ENCODE peak calls at places on chromosomes 7 and 10, in nine cellular contexts. One of them, this sample, is unnamed.
A peak's percentile ranks its signal among the peaks of the same experiment; 100 is the strongest.

GRCh38 chr7:143012409-143012808 is 14.5 kb downstream of the OR9A2 start:
- DNase-seq in activated CD8-positive, alpha-beta T cell treated with anti-CD3 and anti-CD28 coated beads, Interleukin-2, amount 10 ng/mL, durations not matched to agents 7 days and 5 days: no peak
- DNase-seq in NCI-H1694 treated with DMSO at 0.1 percent for 48 hours: no peak
- DNase-seq in stimulated activated CD4-positive, alpha-beta T cell treated with anti-CD3 and anti-CD28 coated beads, Interleukin-4, amount 100 ng/mL, for 24 hours: no peak
- DNase-seq in NCI-H2107: no peak
- DNase-seq in amniotic stem cell: no peak
- DNase-seq in adipocyte: no peak
- DNase-seq in GM10248: no peak
- DNase-seq in NCI-H226: no peak
- DNase-seq in this sample: no peak

GRCh38 chr7:137836113-137836509 is 10.7 kb downstream of the DGKI start:
- DNase-seq in activated CD8-positive, alpha-beta T cell treated with anti-CD3 and anti-CD28 coated beads, Interleukin-2, amount 10 ng/mL, durations not matched to agents 7 days and 5 days: no peak
- DNase-seq in NCI-H1694 treated with DMSO at 0.1 percent for 48 hours: no peak
- DNase-seq in stimulated activated CD4-positive, alpha-beta T cell treated with anti-CD3 and anti-CD28 coated beads, Interleukin-4, amount 100 ng/mL, for 24 hours: no peak
- DNase-seq in NCI-H2107: no peak
- DNase-seq in amniotic stem cell: no peak
- DNase-seq in adipocyte: peak; percentile 57
- DNase-seq in GM10248: no peak
- DNase-seq in NCI-H226: no peak
- DNase-seq in this sample: no peak

GRCh38 chr10:32461203-32461602 is 15.3 kb downstream of the CCDC7 start:
- DNase-seq in activated CD8-positive, alpha-beta T cell treated with anti-CD3 and anti-CD28 coated beads, Interleukin-2, amount 10 ng/mL, durations not matched to agents 7 days and 5 days: no peak
- DNase-seq in NCI-H1694 treated with DMSO at 0.1 percent for 48 hours: no peak
- DNase-seq in stimulated activated CD4-positive, alpha-beta T cell treated with anti-CD3 and anti-CD28 coated beads, Interleukin-4, amount 100 ng/mL, for 24 hours: no peak
- DNase-seq in NCI-H2107: no peak
- DNase-seq in amniotic stem cell: no peak
- DNase-seq in adipocyte: no peak
- DNase-seq in GM10248: no peak
- DNase-seq in NCI-H226: no peak
- DNase-seq in this sample: no peak

GRCh38 chr7:101308245-101309085 is 13.1 kb downstream of the IFT22 start:
- DNase-seq in activated CD8-positive, alpha-beta T cell treated with anti-CD3 and anti-CD28 coated beads, Interleukin-2, amount 10 ng/mL, durations not matched to agents 7 days and 5 days: peak; percentile 50
- DNase-seq in NCI-H1694 treated with DMSO at 0.1 percent for 48 hours: no peak
- DNase-seq in stimulated activated CD4-positive, alpha-beta T cell treated with anti-CD3 and anti-CD28 coated beads, Interleukin-4, amount 100 ng/mL, for 24 hours: peak; percentile 53
- DNase-seq in NCI-H2107: no peak
- DNase-seq in amniotic stem cell: no peak
- DNase-seq in adipocyte: peak; percentile 56
- DNase-seq in GM10248: no peak
- DNase-seq in NCI-H226: no peak
- DNase-seq in this sample: peak; percentile 43

GRCh38 chr7:95026018-95026417 is 118.6 kb downstream of the PPP1R9A start:
- DNase-seq in activated CD8-positive, alpha-beta T cell treated with anti-CD3 and anti-CD28 coated beads, Interleukin-2, amount 10 ng/mL, durations not matched to agents 7 days and 5 days: no peak
- DNase-seq in NCI-H1694 treated with DMSO at 0.1 percent for 48 hours: no peak
- DNase-seq in stimulated activated CD4-positive, alpha-beta T cell treated with anti-CD3 and anti-CD28 coated beads, Interleukin-4, amount 100 ng/mL, for 24 hours: no peak
- DNase-seq in NCI-H2107: no peak
- DNase-seq in amniotic stem cell: no peak
- DNase-seq in adipocyte: no peak
- DNase-seq in GM10248: no peak
- DNase-seq in NCI-H226: no peak
- DNase-seq in this sample: no peak

GRCh38 chr10:6678211-6678803 is 98.2 kb upstream of the PRKCQ start:
- DNase-seq in activated CD8-positive, alpha-beta T cell treated with anti-CD3 and anti-CD28 coated beads, Interleukin-2, amount 10 ng/mL, durations not matched to agents 7 days and 5 days: peak; percentile 76
- DNase-seq in NCI-H1694 treated with DMSO at 0.1 percent for 48 hours: no peak
- DNase-seq in stimulated activated CD4-positive, alpha-beta T cell treated with anti-CD3 and anti-CD28 coated beads, Interleukin-4, amount 100 ng/mL, for 24 hours: peak; percentile 70
- DNase-seq in NCI-H2107: no peak
- DNase-seq in amniotic stem cell: no peak
- DNase-seq in adipocyte: peak; percentile 56
- DNase-seq in GM10248: peak; percentile 27
- DNase-seq in NCI-H226: no peak
- DNase-seq in this sample: peak; percentile 67

GRCh38 chr7:149021725-149022062 is 6.6 kb downstream of the PDIA4 start:
- DNase-seq in activated CD8-positive, alpha-beta T cell treated with anti-CD3 and anti-CD28 coated beads, Interleukin-2, amount 10 ng/mL, durations not matched to agents 7 days and 5 days: no peak
- DNase-seq in NCI-H1694 treated with DMSO at 0.1 percent for 48 hours: no peak
- DNase-seq in stimulated activated CD4-positive, alpha-beta T cell treated with anti-CD3 and anti-CD28 coated beads, Interleukin-4, amount 100 ng/mL, for 24 hours: no peak
- DNase-seq in NCI-H2107: no peak
- DNase-seq in amniotic stem cell: no peak
- DNase-seq in adipocyte: no peak
- DNase-seq in GM10248: no peak
- DNase-seq in NCI-H226: no peak
- DNase-seq in this sample: no peak

GRCh38 chr10:63261496-63261895 is 128.4 kb downstream of the NRBF2 start:
- DNase-seq in activated CD8-positive, alpha-beta T cell treated with anti-CD3 and anti-CD28 coated beads, Interleukin-2, amount 10 ng/mL, durations not matched to agents 7 days and 5 days: no peak
- DNase-seq in NCI-H1694 treated with DMSO at 0.1 percent for 48 hours: no peak
- DNase-seq in stimulated activated CD4-positive, alpha-beta T cell treated with anti-CD3 and anti-CD28 coated beads, Interleukin-4, amount 100 ng/mL, for 24 hours: no peak
- DNase-seq in NCI-H2107: no peak
- DNase-seq in amniotic stem cell: no peak
- DNase-seq in adipocyte: no peak
- DNase-seq in GM10248: peak; percentile 13
- DNase-seq in NCI-H226: no peak
- DNase-seq in this sample: no peak

GRCh38 chr10:126196225-126196624 is 192.1 kb downstream of the ADAM12 start:
- DNase-seq in activated CD8-positive, alpha-beta T cell treated with anti-CD3 and anti-CD28 coated beads, Interleukin-2, amount 10 ng/mL, durations not matched to agents 7 days and 5 days: no peak
- DNase-seq in NCI-H1694 treated with DMSO at 0.1 percent for 48 hours: no peak
- DNase-seq in stimulated activated CD4-positive, alpha-beta T cell treated with anti-CD3 and anti-CD28 coated beads, Interleukin-4, amount 100 ng/mL, for 24 hours: no peak
- DNase-seq in NCI-H2107: no peak
- DNase-seq in amniotic stem cell: no peak
- DNase-seq in adipocyte: no peak
- DNase-seq in GM10248: no peak
- DNase-seq in NCI-H226: no peak
- DNase-seq in this sample: no peak

GRCh38 chr7:7212612-7213011 is 30.3 kb downstream of the C1GALT1 start:
- DNase-seq in activated CD8-positive, alpha-beta T cell treated with anti-CD3 and anti-CD28 coated beads, Interleukin-2, amount 10 ng/mL, durations not matched to agents 7 days and 5 days: no peak
- DNase-seq in NCI-H1694 treated with DMSO at 0.1 percent for 48 hours: no peak
- DNase-seq in stimulated activated CD4-positive, alpha-beta T cell treated with anti-CD3 and anti-CD28 coated beads, Interleukin-4, amount 100 ng/mL, for 24 hours: no peak
- DNase-seq in NCI-H2107: no peak
- DNase-seq in amniotic stem cell: no peak
- DNase-seq in adipocyte: peak; percentile 41
- DNase-seq in GM10248: no peak
- DNase-seq in NCI-H226: peak; percentile 1
- DNase-seq in this sample: no peak

GRCh38 chr7:130006771-130007170 is 44.4 kb downstream of the ZC3HC1 start:
- DNase-seq in activated CD8-positive, alpha-beta T cell treated with anti-CD3 and anti-CD28 coated beads, Interleukin-2, amount 10 ng/mL, durations not matched to agents 7 days and 5 days: no peak
- DNase-seq in NCI-H1694 treated with DMSO at 0.1 percent for 48 hours: no peak
- DNase-seq in stimulated activated CD4-positive, alpha-beta T cell treated with anti-CD3 and anti-CD28 coated beads, Interleukin-4, amount 100 ng/mL, for 24 hours: no peak
- DNase-seq in NCI-H2107: no peak
- DNase-seq in amniotic stem cell: no peak
- DNase-seq in adipocyte: no peak
- DNase-seq in GM10248: no peak
- DNase-seq in NCI-H226: no peak
- DNase-seq in this sample: no peak

GRCh38 chr7:109076561-109076960 is 506.9 kb downstream of the DNAJB9 start:
- DNase-seq in activated CD8-positive, alpha-beta T cell treated with anti-CD3 and anti-CD28 coated beads, Interleukin-2, amount 10 ng/mL, durations not matched to agents 7 days and 5 days: no peak
- DNase-seq in NCI-H1694 treated with DMSO at 0.1 percent for 48 hours: no peak
- DNase-seq in stimulated activated CD4-positive, alpha-beta T cell treated with anti-CD3 and anti-CD28 coated beads, Interleukin-4, amount 100 ng/mL, for 24 hours: no peak
- DNase-seq in NCI-H2107: no peak
- DNase-seq in amniotic stem cell: no peak
- DNase-seq in adipocyte: no peak
- DNase-seq in GM10248: no peak
- DNase-seq in NCI-H226: no peak
- DNase-seq in this sample: no peak

GRCh38 chr7:137664846-137665245 is 181.9 kb downstream of the DGKI start:
- DNase-seq in activated CD8-positive, alpha-beta T cell treated with anti-CD3 and anti-CD28 coated beads, Interleukin-2, amount 10 ng/mL, durations not matched to agents 7 days and 5 days: no peak
- DNase-seq in NCI-H1694 treated with DMSO at 0.1 percent for 48 hours: no peak
- DNase-seq in stimulated activated CD4-positive, alpha-beta T cell treated with anti-CD3 and anti-CD28 coated beads, Interleukin-4, amount 100 ng/mL, for 24 hours: no peak
- DNase-seq in NCI-H2107: no peak
- DNase-seq in amniotic stem cell: no peak
- DNase-seq in adipocyte: no peak
- DNase-seq in GM10248: no peak
- DNase-seq in NCI-H226: no peak
- DNase-seq in this sample: no peak

GRCh38 chr7:52500796-52501195 is 534.6 kb upstream of the POM121L12 start:
- DNase-seq in activated CD8-positive, alpha-beta T cell treated with anti-CD3 and anti-CD28 coated beads, Interleukin-2, amount 10 ng/mL, durations not matched to agents 7 days and 5 days: no peak
- DNase-seq in NCI-H1694 treated with DMSO at 0.1 percent for 48 hours: no peak
- DNase-seq in stimulated activated CD4-positive, alpha-beta T cell treated with anti-CD3 and anti-CD28 coated beads, Interleukin-4, amount 100 ng/mL, for 24 hours: no peak
- DNase-seq in NCI-H2107: no peak
- DNase-seq in amniotic stem cell: no peak
- DNase-seq in adipocyte: no peak
- DNase-seq in GM10248: no peak
- DNase-seq in NCI-H226: no peak
- DNase-seq in this sample: no peak

GRCh38 chr7:100023526-100023925 is 8.1 kb downstream of the ZKSCAN1 start:
- DNase-seq in activated CD8-positive, alpha-beta T cell treated with anti-CD3 and anti-CD28 coated beads, Interleukin-2, amount 10 ng/mL, durations not matched to agents 7 days and 5 days: no peak
- DNase-seq in NCI-H1694 treated with DMSO at 0.1 percent for 48 hours: no peak
- DNase-seq in stimulated activated CD4-positive, alpha-beta T cell treated with anti-CD3 and anti-CD28 coated beads, Interleukin-4, amount 100 ng/mL, for 24 hours: no peak
- DNase-seq in NCI-H2107: no peak
- DNase-seq in amniotic stem cell: no peak
- DNase-seq in adipocyte: no peak
- DNase-seq in GM10248: no peak
- DNase-seq in NCI-H226: no peak
- DNase-seq in this sample: no peak

GRCh38 chr7:14924398-14924797 is 21.8 kb upstream of the DGKB start:
- DNase-seq in activated CD8-positive, alpha-beta T cell treated with anti-CD3 and anti-CD28 coated beads, Interleukin-2, amount 10 ng/mL, durations not matched to agents 7 days and 5 days: no peak
- DNase-seq in NCI-H1694 treated with DMSO at 0.1 percent for 48 hours: no peak
- DNase-seq in stimulated activated CD4-positive, alpha-beta T cell treated with anti-CD3 and anti-CD28 coated beads, Interleukin-4, amount 100 ng/mL, for 24 hours: no peak
- DNase-seq in NCI-H2107: no peak
- DNase-seq in amniotic stem cell: no peak
- DNase-seq in adipocyte: peak; percentile 42
- DNase-seq in GM10248: no peak
- DNase-seq in NCI-H226: peak; percentile 33
- DNase-seq in this sample: no peak

GRCh38 chr7:100612730-100613446 is 548 bp downstream of the MOSPD3 start:
- DNase-seq in activated CD8-positive, alpha-beta T cell treated with anti-CD3 and anti-CD28 coated beads, Interleukin-2, amount 10 ng/mL, durations not matched to agents 7 days and 5 days: peak; percentile 58
- DNase-seq in NCI-H1694 treated with DMSO at 0.1 percent for 48 hours: no peak
- DNase-seq in stimulated activated CD4-positive, alpha-beta T cell treated with anti-CD3 and anti-CD28 coated beads, Interleukin-4, amount 100 ng/mL, for 24 hours: no peak
- DNase-seq in NCI-H2107: no peak
- DNase-seq in amniotic stem cell: no peak
- DNase-seq in adipocyte: peak; percentile 29
- DNase-seq in GM10248: no peak
- DNase-seq in NCI-H226: no peak
- DNase-seq in this sample: no peak

GRCh38 chr10:125084191-125085186 is 75.9 kb downstream of the CTBP2 start:
- DNase-seq in activated CD8-positive, alpha-beta T cell treated with anti-CD3 and anti-CD28 coated beads, Interleukin-2, amount 10 ng/mL, durations not matched to agents 7 days and 5 days: no peak
- DNase-seq in NCI-H1694 treated with DMSO at 0.1 percent for 48 hours: no peak
- DNase-seq in stimulated activated CD4-positive, alpha-beta T cell treated with anti-CD3 and anti-CD28 coated beads, Interleukin-4, amount 100 ng/mL, for 24 hours: no peak
- DNase-seq in NCI-H2107: no peak
- DNase-seq in amniotic stem cell: peak; percentile 86
- DNase-seq in adipocyte: peak; percentile 87
- DNase-seq in GM10248: no peak
- DNase-seq in NCI-H226: peak; percentile 80
- DNase-seq in this sample: no peak

GRCh38 chr7:77550586-77550985 is 13.5 kb downstream of the PTPN12 start:
- DNase-seq in activated CD8-positive, alpha-beta T cell treated with anti-CD3 and anti-CD28 coated beads, Interleukin-2, amount 10 ng/mL, durations not matched to agents 7 days and 5 days: no peak
- DNase-seq in NCI-H1694 treated with DMSO at 0.1 percent for 48 hours: no peak
- DNase-seq in stimulated activated CD4-positive, alpha-beta T cell treated with anti-CD3 and anti-CD28 coated beads, Interleukin-4, amount 100 ng/mL, for 24 hours: no peak
- DNase-seq in NCI-H2107: no peak
- DNase-seq in amniotic stem cell: no peak
- DNase-seq in adipocyte: peak; percentile 40
- DNase-seq in GM10248: no peak
- DNase-seq in NCI-H226: no peak
- DNase-seq in this sample: no peak

GRCh38 chr7:23467281-23467680 is 3.0 kb downstream of the IGF2BP3 start:
- DNase-seq in activated CD8-positive, alpha-beta T cell treated with anti-CD3 and anti-CD28 coated beads, Interleukin-2, amount 10 ng/mL, durations not matched to agents 7 days and 5 days: no peak
- DNase-seq in NCI-H1694 treated with DMSO at 0.1 percent for 48 hours: no peak
- DNase-seq in stimulated activated CD4-positive, alpha-beta T cell treated with anti-CD3 and anti-CD28 coated beads, Interleukin-4, amount 100 ng/mL, for 24 hours: no peak
- DNase-seq in NCI-H2107: no peak
- DNase-seq in amniotic stem cell: no peak
- DNase-seq in adipocyte: peak; percentile 48
- DNase-seq in GM10248: no peak
- DNase-seq in NCI-H226: no peak
- DNase-seq in this sample: no peak

GRCh38 chr10:22742678-22743077 is 28.3 kb upstream of the PIP4K2A start:
- DNase-seq in activated CD8-positive, alpha-beta T cell treated with anti-CD3 and anti-CD28 coated beads, Interleukin-2, amount 10 ng/mL, durations not matched to agents 7 days and 5 days: no peak
- DNase-seq in NCI-H1694 treated with DMSO at 0.1 percent for 48 hours: no peak
- DNase-seq in stimulated activated CD4-positive, alpha-beta T cell treated with anti-CD3 and anti-CD28 coated beads, Interleukin-4, amount 100 ng/mL, for 24 hours: no peak
- DNase-seq in NCI-H2107: no peak
- DNase-seq in amniotic stem cell: no peak
- DNase-seq in adipocyte: no peak
- DNase-seq in GM10248: peak; percentile 55
- DNase-seq in NCI-H226: no peak
- DNase-seq in this sample: no peak

GRCh38 chr7:110595694-110596093 is 495.2 kb upstream of the LRRN3 start:
- DNase-seq in activated CD8-positive, alpha-beta T cell treated with anti-CD3 and anti-CD28 coated beads, Interleukin-2, amount 10 ng/mL, durations not matched to agents 7 days and 5 days: peak; percentile 26
- DNase-seq in NCI-H1694 treated with DMSO at 0.1 percent for 48 hours: peak; percentile 30
- DNase-seq in stimulated activated CD4-positive, alpha-beta T cell treated with anti-CD3 and anti-CD28 coated beads, Interleukin-4, amount 100 ng/mL, for 24 hours: no peak
- DNase-seq in NCI-H2107: no peak
- DNase-seq in amniotic stem cell: no peak
- DNase-seq in adipocyte: no peak
- DNase-seq in GM10248: no peak
- DNase-seq in NCI-H226: no peak
- DNase-seq in this sample: no peak

GRCh38 chr7:75756340-75757297 is 15.4 kb downstream of the CCL26 start:
- DNase-seq in activated CD8-positive, alpha-beta T cell treated with anti-CD3 and anti-CD28 coated beads, Interleukin-2, amount 10 ng/mL, durations not matched to agents 7 days and 5 days: peak; percentile 35
- DNase-seq in NCI-H1694 treated with DMSO at 0.1 percent for 48 hours: no peak
- DNase-seq in stimulated activated CD4-positive, alpha-beta T cell treated with anti-CD3 and anti-CD28 coated beads, Interleukin-4, amount 100 ng/mL, for 24 hours: no peak
- DNase-seq in NCI-H2107: no peak
- DNase-seq in amniotic stem cell: no peak
- DNase-seq in adipocyte: peak; percentile 37
- DNase-seq in GM10248: peak; percentile 36
- DNase-seq in NCI-H226: no peak
- DNase-seq in this sample: no peak

GRCh38 chr10:8616166-8616565 is 561.7 kb downstream of the GATA3 start:
- DNase-seq in activated CD8-positive, alpha-beta T cell treated with anti-CD3 and anti-CD28 coated beads, Interleukin-2, amount 10 ng/mL, durations not matched to agents 7 days and 5 days: no peak
- DNase-seq in NCI-H1694 treated with DMSO at 0.1 percent for 48 hours: no peak
- DNase-seq in stimulated activated CD4-positive, alpha-beta T cell treated with anti-CD3 and anti-CD28 coated beads, Interleukin-4, amount 100 ng/mL, for 24 hours: no peak
- DNase-seq in NCI-H2107: no peak
- DNase-seq in amniotic stem cell: no peak
- DNase-seq in adipocyte: no peak
- DNase-seq in GM10248: peak; percentile 19
- DNase-seq in NCI-H226: no peak
- DNase-seq in this sample: no peak

GRCh38 chr10:62638062-62638477 is 166.4 kb upstream of the ADO start:
- DNase-seq in activated CD8-positive, alpha-beta T cell treated with anti-CD3 and anti-CD28 coated beads, Interleukin-2, amount 10 ng/mL, durations not matched to agents 7 days and 5 days: no peak
- DNase-seq in NCI-H1694 treated with DMSO at 0.1 percent for 48 hours: no peak
- DNase-seq in stimulated activated CD4-positive, alpha-beta T cell treated with anti-CD3 and anti-CD28 coated beads, Interleukin-4, amount 100 ng/mL, for 24 hours: no peak
- DNase-seq in NCI-H2107: no peak
- DNase-seq in amniotic stem cell: no peak
- DNase-seq in adipocyte: peak; percentile 3
- DNase-seq in GM10248: no peak
- DNase-seq in NCI-H226: peak; percentile 76
- DNase-seq in this sample: no peak

GRCh38 chr10:68096913-68097509 is 12.3 kb upstream of the MYPN start:
- DNase-seq in activated CD8-positive, alpha-beta T cell treated with anti-CD3 and anti-CD28 coated beads, Interleukin-2, amount 10 ng/mL, durations not matched to agents 7 days and 5 days: no peak
- DNase-seq in NCI-H1694 treated with DMSO at 0.1 percent for 48 hours: no peak
- DNase-seq in stimulated activated CD4-positive, alpha-beta T cell treated with anti-CD3 and anti-CD28 coated beads, Interleukin-4, amount 100 ng/mL, for 24 hours: no peak
- DNase-seq in NCI-H2107: no peak
- DNase-seq in amniotic stem cell: peak; percentile 71
- DNase-seq in adipocyte: peak; percentile 89
- DNase-seq in GM10248: no peak
- DNase-seq in NCI-H226: peak; percentile 84
- DNase-seq in this sample: no peak

GRCh38 chr7:92973964-92974363 is 137.6 kb upstream of the CDK6 start:
- DNase-seq in activated CD8-positive, alpha-beta T cell treated with anti-CD3 and anti-CD28 coated beads, Interleukin-2, amount 10 ng/mL, durations not matched to agents 7 days and 5 days: no peak
- DNase-seq in NCI-H1694 treated with DMSO at 0.1 percent for 48 hours: no peak
- DNase-seq in stimulated activated CD4-positive, alpha-beta T cell treated with anti-CD3 and anti-CD28 coated beads, Interleukin-4, amount 100 ng/mL, for 24 hours: no peak
- DNase-seq in NCI-H2107: no peak
- DNase-seq in amniotic stem cell: no peak
- DNase-seq in adipocyte: peak; percentile 13
- DNase-seq in GM10248: no peak
- DNase-seq in NCI-H226: peak; percentile 80
- DNase-seq in this sample: no peak

GRCh38 chr10:112282086-112282485 is 1.1 kb upstream of the TECTB start:
- DNase-seq in activated CD8-positive, alpha-beta T cell treated with anti-CD3 and anti-CD28 coated beads, Interleukin-2, amount 10 ng/mL, durations not matched to agents 7 days and 5 days: no peak
- DNase-seq in NCI-H1694 treated with DMSO at 0.1 percent for 48 hours: no peak
- DNase-seq in stimulated activated CD4-positive, alpha-beta T cell treated with anti-CD3 and anti-CD28 coated beads, Interleukin-4, amount 100 ng/mL, for 24 hours: no peak
- DNase-seq in NCI-H2107: no peak
- DNase-seq in amniotic stem cell: no peak
- DNase-seq in adipocyte: no peak
- DNase-seq in GM10248: no peak
- DNase-seq in NCI-H226: peak; percentile 13
- DNase-seq in this sample: no peak

GRCh38 chr7:135905355-135905754 is 71.8 kb downstream of the MTPN start:
- DNase-seq in activated CD8-positive, alpha-beta T cell treated with anti-CD3 and anti-CD28 coated beads, Interleukin-2, amount 10 ng/mL, durations not matched to agents 7 days and 5 days: no peak
- DNase-seq in NCI-H1694 treated with DMSO at 0.1 percent for 48 hours: no peak
- DNase-seq in stimulated activated CD4-positive, alpha-beta T cell treated with anti-CD3 and anti-CD28 coated beads, Interleukin-4, amount 100 ng/mL, for 24 hours: no peak
- DNase-seq in NCI-H2107: no peak
- DNase-seq in amniotic stem cell: no peak
- DNase-seq in adipocyte: no peak
- DNase-seq in GM10248: no peak
- DNase-seq in NCI-H226: no peak
- DNase-seq in this sample: no peak

GRCh38 chr7:151244156-151244870 is 4.2 kb downstream of the SMARCD3 start:
- DNase-seq in activated CD8-positive, alpha-beta T cell treated with anti-CD3 and anti-CD28 coated beads, Interleukin-2, amount 10 ng/mL, durations not matched to agents 7 days and 5 days: peak; percentile 81
- DNase-seq in NCI-H1694 treated with DMSO at 0.1 percent for 48 hours: peak; percentile 90
- DNase-seq in stimulated activated CD4-positive, alpha-beta T cell treated with anti-CD3 and anti-CD28 coated beads, Interleukin-4, amount 100 ng/mL, for 24 hours: peak; percentile 63
- DNase-seq in NCI-H2107: no peak
- DNase-seq in amniotic stem cell: no peak
- DNase-seq in adipocyte: peak; percentile 83
- DNase-seq in GM10248: peak; percentile 82
- DNase-seq in NCI-H226: no peak
- DNase-seq in this sample: peak; percentile 62

GRCh38 chr7:155484483-155485399 is 26.8 kb downstream of the EN2 start:
- DNase-seq in activated CD8-positive, alpha-beta T cell treated with anti-CD3 and anti-CD28 coated beads, Interleukin-2, amount 10 ng/mL, durations not matched to agents 7 days and 5 days: no peak
- DNase-seq in NCI-H1694 treated with DMSO at 0.1 percent for 48 hours: no peak
- DNase-seq in stimulated activated CD4-positive, alpha-beta T cell treated with anti-CD3 and anti-CD28 coated beads, Interleukin-4, amount 100 ng/mL, for 24 hours: no peak
- DNase-seq in NCI-H2107: no peak
- DNase-seq in amniotic stem cell: no peak
- DNase-seq in adipocyte: no peak
- DNase-seq in GM10248: peak; percentile 6
- DNase-seq in NCI-H226: no peak
- DNase-seq in this sample: no peak

This sample was measured in activated naive CD4-positive, alpha-beta T cell treated with Interleukin-2 at 50 U/mL for 16 hours.